ENCODE peak calls at places on chromosomes 6 and 20, in seven cellular contexts. V, J, U, Q, B, N and H are unnamed samples.

GRCh38 chr6:32852844-32853540 is 512 bp downstream of the TAP1 start:
- DNase-seq in J (no peak), N (peak; percentile 52), Q (no peak), V (peak; percentile 51), B (no peak), U (no peak), H (no peak)

GRCh38 chr6:97394160-97394748 is 111.2 kb upstream of the MMS22L start:
- DNase-seq in Q (peak; percentile 20), U (peak; percentile 65), J (peak; percentile 59), B (peak; percentile 64), N (peak; percentile 52), V (peak; percentile 75), H (peak; percentile 47)

GRCh38 chr20:10453241-10453640 is 18.1 kb downstream of the SLX4IP start:
- DNase-seq in B (no peak), Q (peak; percentile 66), U (no peak), V (no peak), J (no peak), N (no peak), H (no peak)

GRCh38 chr20:61120595-61121515 is 131.2 kb upstream of the CDH4 start:
- DNase-seq in U (peak; percentile 67), N (no peak), B (no peak), J (no peak), Q (no peak), V (peak; percentile 64), H (no peak)

GRCh38 chr6:16179970-16180431 is 51.1 kb downstream of the MYLIP start:
- DNase-seq in U (no peak), N (no peak), Q (no peak), B (no peak), V (no peak), J (no peak), H (no peak)

GRCh38 chr6:41092421-41093140 is 19.8 kb downstream of the NFYA start:
- DNase-seq in V (peak; percentile 21), J (no peak), B (no peak), Q (no peak), N (peak; percentile 36), U (peak; percentile 41), H (no peak)

GRCh38 chr6:141077355-141078333 is 1055.1 kb upstream of the GJE1 start:
- DNase-seq in N (peak; percentile 15), B (peak; percentile 65), Q (no peak), J (no peak), U (peak; percentile 80), V (peak; percentile 86), H (no peak)

GRCh38 chr20:45010399-45010828 is 44.1 kb downstream of the STK4 start:
- DNase-seq in U (no peak), N (no peak), J (no peak), B (no peak), V (no peak), Q (no peak), H (no peak)

GRCh38 chr6:43714311-43715055 is 26.9 kb upstream of the MRPS18A start:
- DNase-seq in V (no peak), B (no peak), U (peak; percentile 54), Q (no peak), J (peak; percentile 73), N (peak; percentile 81), H (no peak)

GRCh38 chr20:37295001-37295400 is 5.5 kb downstream of the MANBAL start:
- DNase-seq in B (peak; percentile 94), J (no peak), N (no peak), Q (no peak), V (no peak), U (no peak), H (peak; percentile 98)

GRCh38 chr6:106927531-106928398 is 46.8 kb downstream of the CD24 start:
- DNase-seq in Q (no peak), N (no peak), J (peak; percentile 48), B (no peak), V (peak; percentile 90), U (peak; percentile 36), H (no peak)

GRCh38 chr20:45548410-45548809 is 1.2 kb upstream of the EPPIN start:
- DNase-seq in B (no peak), Q (no peak), U (no peak), V (no peak), J (no peak), N (no peak), H (no peak)

GRCh38 chr6:131954775-131955107 is 3.6 kb upstream of the CCN2 start:
- DNase-seq in Q (no peak), V (peak; percentile 44), N (no peak), J (no peak), B (no peak), U (peak; percentile 68), H (peak; percentile 91)

DNA sequence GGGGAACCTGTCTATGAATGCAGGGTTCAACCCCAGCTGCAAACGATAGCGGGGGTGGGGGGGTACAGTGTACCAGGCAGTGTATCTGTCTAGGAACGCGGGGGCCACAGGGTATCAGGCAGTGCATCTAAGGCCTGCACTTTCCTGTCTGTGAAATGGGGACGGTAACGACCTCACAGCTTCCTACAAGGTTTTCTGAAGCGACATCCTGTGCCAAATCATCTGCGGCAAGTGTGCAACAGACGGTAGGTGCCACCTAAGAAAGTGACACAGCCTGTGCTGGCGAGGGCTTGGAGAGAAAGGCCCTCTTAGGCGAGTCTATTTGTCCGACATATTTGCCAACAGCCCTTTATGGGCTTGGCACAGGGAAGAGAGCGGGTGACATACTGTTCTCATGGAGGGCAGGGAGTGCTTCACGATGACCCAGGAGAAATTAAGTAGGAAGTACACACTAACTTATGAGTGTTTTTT is 3.8 kb downstream of the DIDO1 start:
- DNase-seq in U (no peak), J (no peak), Q (no peak), N (no peak), V (no peak), B (no peak), H (no peak)
- H3K4me1 ChIP-seq in U (peaks cover 70% of the 10 kb centered on the region), J (peaks cover 41% of the 10 kb centered on the region), Q (peaks cover 53% of the 10 kb centered on the region), N (peaks cover 42% of the 10 kb centered on the region), V (peaks cover 78% of the 10 kb centered on the region), B (peaks cover 67% of the 10 kb centered on the region), H (peaks cover 70% of the 10 kb centered on the region)

GRCh38 chr20:46816097-46816496 is 78.5 kb upstream of the EYA2 start:
- DNase-seq in Q (no peak), V (no peak), U (no peak), B (no peak), J (no peak), N (no peak), H (no peak)

GRCh38 chr20:46814366-46815232 is 80.0 kb upstream of the EYA2 start:
- DNase-seq in N (no peak), B (peak; percentile 62), Q (no peak), V (peak; percentile 65), J (no peak), U (peak; percentile 72), H (peak; percentile 57)

GRCh38 chr20:46811328-46812084 is 83.1 kb upstream of the EYA2 start:
- DNase-seq in U (no peak), N (peak; percentile 62), B (no peak), V (peak; percentile 48), Q (no peak), J (no peak), H (no peak)

GRCh38 chr20:46820682-46821081 is 74.0 kb upstream of the EYA2 start:
- DNase-seq in B (no peak), V (no peak), J (no peak), Q (no peak), N (no peak), U (peak; percentile 31), H (no peak)

DNA sequence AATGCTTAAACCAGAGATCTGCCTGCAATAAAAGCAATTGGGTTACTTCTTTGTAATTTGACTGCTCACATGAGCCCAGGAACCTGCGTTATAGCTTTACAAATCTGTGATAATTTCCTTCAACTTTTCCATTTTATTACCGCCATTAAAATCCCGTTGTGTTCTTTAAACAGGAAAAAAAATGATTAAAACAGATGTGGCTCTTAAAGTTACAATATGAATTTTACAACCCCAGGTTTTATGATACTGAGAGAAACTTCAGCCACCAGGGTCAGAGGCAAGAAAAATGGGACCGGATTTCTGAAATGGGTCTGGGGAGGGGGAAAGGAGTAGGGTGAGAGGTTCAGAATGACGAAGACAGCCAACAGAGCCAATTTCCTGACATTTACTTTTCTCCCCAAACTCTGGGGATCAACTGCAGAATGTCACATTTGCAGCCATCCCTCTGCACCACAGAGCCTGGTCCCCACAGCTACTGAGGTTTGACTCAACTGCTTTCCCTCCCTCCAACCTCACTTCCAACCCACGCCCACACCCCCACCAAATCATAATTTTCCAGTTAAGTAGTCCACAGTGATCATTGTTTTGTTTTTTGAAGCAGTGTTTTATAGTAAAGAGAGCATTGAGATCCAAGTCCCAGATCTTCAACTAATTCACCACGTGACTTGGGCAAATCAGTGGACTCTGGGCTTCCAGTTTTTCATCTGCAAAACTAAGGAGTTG is 77.6 kb upstream of the EYA2 start:
- DNase-seq in N (no peak), J (no peak), V (no peak), U (no peak), B (no peak), Q (no peak), H (no peak)
- H3K27me3 ChIP-seq in N (no peaks in the 10 kb centered on the region), J (peaks cover 11% of the 10 kb centered on the region), V (peaks cover 4% of the 10 kb centered on the region), U (peaks cover 7% of the 10 kb centered on the region), B (peaks cover 40% of the 10 kb centered on the region), Q (no peaks in the 10 kb centered on the region), H (peaks cover 2% of the 10 kb centered on the region)

GRCh38 chr6:118288355-118289124 is 259.6 kb upstream of the PLN start:
- DNase-seq in V (peak; percentile 24), J (no peak), B (no peak), N (no peak), U (no peak), Q (no peak), H (no peak)
- TF ChIP-seq REST in V (no peak), J (no peak), B (no peak), N (no peak), U (no peak), Q (no peak), H (no peak)

GRCh38 chr6:79617521-79617941 is 13.6 kb upstream of the SH3BGRL2 start:
- DNase-seq in U (peak; percentile 91), V (no peak), N (no peak), B (no peak), J (no peak), Q (no peak), H (no peak)
- H3K4me1 ChIP-seq in U (peaks cover 100% of the 10 kb centered on the region), V (no peaks in the 10 kb centered on the region), N (peaks cover 7% of the 10 kb centered on the region), B (no peaks in the 10 kb centered on the region), J (peaks cover 29% of the 10 kb centered on the region), Q (peaks cover 13% of the 10 kb centered on the region), H (no peaks in the 10 kb centered on the region)

GRCh38 chr20:49320460-49320859 is 42.6 kb upstream of the ZNFX1 start:
- DNase-seq in N (peak; percentile 55), Q (no peak), V (peak; percentile 91), B (peak; percentile 50), U (peak; percentile 47), J (no peak), H (no peak)
- H3K27me3 ChIP-seq in N (peaks cover 41% of the 10 kb centered on the region), Q (peaks cover 24% of the 10 kb centered on the region), V (peaks cover 47% of the 10 kb centered on the region), B (peaks cover 12% of the 10 kb centered on the region), U (peaks cover 68% of the 10 kb centered on the region), J (peaks cover 28% of the 10 kb centered on the region), H (peaks cover 2% of the 10 kb centered on the region)